ENCODE peak calls at places on chromosome 13, in seven cellular contexts. S is A549; J is adrenal gland; A is thoracic aorta; T is CD4-positive, alpha-beta T cell; Q is uterus; W is cardiac muscle cell. O is an unnamed sample.

GRCh38 chr13:30192320-30193093 is 114.8 kb downstream of the KATNAL1 start:
- DNase-seq in T (no peak), J (no peak), W (no peak), S (no peak), A (no peak), Q (no peak), O (no peak)

GRCh38 chr13:97889803-97890202 is 63.7 kb upstream of the IPO5 start:
- DNase-seq in T (no peak), W (no peak), A (no peak), J (no peak), Q (no peak), S (no peak), O (no peak)

GRCh38 chr13:97749174-97749573 is 204.3 kb upstream of the IPO5 start:
- DNase-seq in J (no peak), A (no peak), T (no peak), Q (no peak), S (peak; percentile 50), W (peak; percentile 47), O (no peak)

GRCh38 chr13:94454906-94455305 is 24.6 kb downstream of the DCT start:
- DNase-seq in T (no peak), A (no peak), J (no peak), Q (no peak), S (no peak), W (no peak), O (no peak)

GRCh38 chr13:20658451-20658850 is 45.0 kb upstream of the IL17D start:
- DNase-seq in A (no peak), S (no peak), W (peak; percentile 44), Q (no peak), T (no peak), J (no peak), O (no peak)

GRCh38 chr13:54536112-54536511 is 1507.5 kb downstream of the OLFM4 start:
- DNase-seq in A (no peak), T (no peak), W (no peak), S (peak; percentile 0), Q (no peak), J (no peak), O (no peak)

GRCh38 chr13:40187324-40187795 is 479.1 kb downstream of the FOXO1 start:
- DNase-seq in S (no peak), A (no peak), J (no peak), T (peak; percentile 70), Q (no peak), W (no peak), O (no peak)

GRCh38 chr13:63308585-63308984 is 1892.9 kb upstream of the PCDH20 start:
- DNase-seq in Q (no peak), A (no peak), S (no peak), W (no peak), J (no peak), T (no peak), O (no peak)

GRCh38 chr13:90414691-90415596 is 932.5 kb upstream of the MIR17HG start:
- DNase-seq in Q (no peak), S (peak; percentile 20), W (peak; percentile 70), T (no peak), J (no peak), A (no peak), O (no peak)

GRCh38 chr13:75621147-75621546 is 15.0 kb upstream of the LMO7 start:
- DNase-seq in A (no peak), T (no peak), J (no peak), W (peak; percentile 37), S (no peak), Q (no peak), O (no peak)

GRCh38 chr13:42047561-42048322 is 706 bp upstream of the DGKH start:
- DNase-seq in J (peak; percentile 28), T (peak; percentile 3), S (peak; percentile 64), Q (peak; percentile 35), A (no peak), W (peak; percentile 79), O (peak; percentile 37)

GRCh38 chr13:110894086-110894485 is 20.8 kb downstream of the ANKRD10 start:
- DNase-seq in A (no peak), W (no peak), T (no peak), S (no peak), Q (no peak), J (no peak), O (no peak)

GRCh38 chr13:76222511-76222910 is 586.4 kb downstream of the LMO7 start:
- DNase-seq in J (no peak), A (no peak), T (no peak), Q (no peak), S (no peak), W (no peak), O (no peak)

GRCh38 chr13:29105779-29106178 is 285.6 kb downstream of the MTUS2 start:
- DNase-seq in T (no peak), Q (no peak), W (no peak), A (no peak), J (no peak), S (peak; percentile 4), O (no peak)

GRCh38 chr13:33869005-33869404 is 51.1 kb downstream of the RFC3 start:
- DNase-seq in T (no peak), A (no peak), J (no peak), W (no peak), S (no peak), Q (no peak), O (no peak)

GRCh38 chr13:104487006-104487405 is 1420.8 kb upstream of the SLC10A2 start:
- DNase-seq in Q (no peak), T (no peak), A (no peak), S (no peak), W (peak; percentile 32), J (no peak), O (no peak)

GRCh38 chr13:20160346-20161274 is at the start of gene GJA3:
- DNase-seq in S (peak; percentile 29), A (no peak), Q (no peak), J (no peak), T (no peak), W (peak; percentile 22), O (peak; percentile 23)

GRCh38 chr13:85833938-85834337 is 34.7 kb upstream of the SLITRK6 start:
- DNase-seq in A (no peak), J (no peak), W (no peak), Q (no peak), S (no peak), T (no peak), O (no peak)

GRCh38 chr13:114132419-114133121 is at the start of gene RASA3:
- DNase-seq in A (no peak), S (peak; percentile 54), W (peak; percentile 93), T (peak; percentile 52), Q (peak; percentile 81), J (peak; percentile 38), O (peak; percentile 70)

GRCh38 chr13:102799544-102800144 is 725 bp downstream of the BIVM start:
- DNase-seq in T (no peak), S (peak; percentile 25), W (no peak), A (no peak), Q (no peak), J (peak; percentile 22), O (peak; percentile 30)

GRCh38 chr13:80502359-80502758 is 161.4 kb upstream of the SPRY2 start:
- DNase-seq in T (no peak), Q (no peak), J (no peak), S (no peak), A (no peak), W (no peak), O (no peak)

GRCh38 chr13:110409581-110409992 is 102.5 kb downstream of the COL4A2 start:
- DNase-seq in S (no peak), J (peak; percentile 35), T (no peak), Q (no peak), W (peak; percentile 75), A (no peak), O (no peak)

DNA sequence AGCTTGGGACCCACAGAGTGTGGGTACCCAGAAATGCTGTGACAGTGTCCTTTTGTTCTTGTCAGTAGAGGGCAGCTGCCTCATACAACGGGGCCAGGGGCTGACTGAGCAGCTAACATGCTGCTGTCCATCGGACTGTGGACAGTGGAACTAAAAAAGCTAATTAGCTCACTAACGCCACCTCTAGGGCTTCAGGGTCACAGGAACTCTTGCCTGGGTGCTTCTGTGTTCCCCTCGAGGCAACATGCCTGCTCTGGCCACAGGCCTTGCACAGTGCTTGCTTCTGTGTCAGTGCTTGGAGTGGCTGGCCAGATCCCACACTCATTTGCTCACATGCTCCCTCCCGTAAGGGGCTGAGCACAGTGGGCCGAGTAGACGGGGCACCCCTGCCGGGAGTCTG is 377.0 kb downstream of the OLFM4 start:
- DNase-seq in T (no peak), W (no peak), S (peak; percentile 0), A (no peak), Q (no peak), J (no peak), O (peak; percentile 19)
- TF ChIP-seq CTCF in T (no peak), W (no peak), S (no peak), A (no peak), Q (no peak), J (no peak), O (peak; percentile 25)

GRCh38 chr13:45473627-45474026 is 8.9 kb downstream of the COG3 start:
- DNase-seq in A (no peak), Q (no peak), W (no peak), S (peak; percentile 12), J (no peak), T (no peak), O (no peak)
- TF ChIP-seq CTCF in A (no peak), Q (no peak), W (no peak), S (no peak), J (no peak), T (peak; percentile 31), O (peak; percentile 47)

DNA sequence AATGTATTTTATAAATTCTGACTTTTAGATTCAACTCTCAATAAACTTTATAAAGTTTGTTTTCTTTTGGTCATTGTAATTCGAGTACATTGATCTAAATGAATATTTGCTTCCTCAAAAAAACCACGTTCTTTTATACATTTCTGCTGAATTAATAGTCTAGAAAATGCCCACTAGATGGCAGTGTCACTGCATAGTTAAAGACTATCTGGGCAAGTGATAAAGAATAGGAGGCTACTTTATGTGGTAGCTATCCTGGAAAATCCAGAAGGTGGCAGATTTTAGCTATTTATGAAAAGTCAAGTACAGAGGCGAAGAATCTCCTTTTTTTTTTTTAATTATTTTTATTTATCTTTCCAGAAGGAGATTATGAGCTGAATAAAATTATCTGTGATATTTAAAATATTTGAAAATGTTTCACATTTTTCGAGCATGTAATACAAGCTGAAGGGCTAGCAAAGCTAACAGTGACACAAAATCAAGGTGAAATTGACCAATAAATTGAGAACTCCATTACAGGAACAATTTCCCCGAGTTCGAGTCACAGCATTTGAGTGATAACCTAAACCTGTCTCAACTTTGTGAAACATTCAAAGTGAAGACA is 221.8 kb downstream of the OLFM4 start:
- DNase-seq in A (no peak), W (peak; percentile 84), J (peak; percentile 37), S (peak; percentile 65), T (no peak), Q (no peak), O (peak; percentile 46)
- TF ChIP-seq CTCF in A (peak; percentile 53), W (peak; percentile 73), J (peak; percentile 69), S (peak; percentile 75), T (peak; percentile 85), Q (peak; percentile 52), O (peak; percentile 98)

DNA sequence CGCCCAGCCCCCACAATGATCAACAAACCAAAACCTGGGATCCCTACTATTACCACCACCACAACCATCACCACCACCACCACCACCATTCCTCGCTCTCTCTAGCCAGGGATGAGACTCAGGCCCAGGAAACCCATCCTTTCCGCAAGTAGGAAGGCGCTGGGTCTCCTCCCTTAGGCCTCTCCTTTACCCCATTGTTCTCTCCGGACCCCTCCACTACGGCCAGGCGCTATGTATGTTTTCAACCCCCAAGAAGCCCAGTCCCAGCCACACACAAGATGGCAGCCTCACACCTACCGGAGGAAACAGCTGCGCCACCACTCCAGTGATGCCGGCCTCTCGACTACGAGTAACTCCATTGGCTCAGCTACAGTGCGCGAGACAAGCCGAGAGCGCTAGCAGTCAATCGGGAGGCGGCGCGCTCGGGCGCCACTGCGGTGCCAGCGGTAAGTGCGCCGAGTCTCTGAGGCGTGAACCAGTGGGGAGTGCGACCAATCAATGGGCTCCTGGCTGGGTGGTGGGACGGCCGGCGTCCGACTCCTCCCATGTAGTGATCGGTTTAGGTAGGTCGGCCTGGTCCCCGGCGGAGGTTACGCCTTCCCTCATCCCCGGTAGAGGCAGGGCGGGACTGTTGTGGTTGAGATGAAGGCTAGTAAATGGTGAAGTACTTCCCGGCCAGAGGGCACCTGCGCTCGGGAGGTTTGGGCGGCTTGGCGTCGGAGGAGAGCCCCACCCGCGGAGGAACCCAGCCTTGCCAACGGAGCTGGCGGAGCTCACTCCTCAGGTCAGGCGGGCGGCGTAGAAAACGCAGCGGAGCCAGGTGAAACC is at the start of the genes CAB39L and SETDB2:
- DNase-seq in T (peak; percentile 98), S (peak; percentile 97), J (peak; percentile 99), A (peak; percentile 98), W (peak; percentile 100), Q (peak; percentile 99), O (peak; percentile 93)
- TF ChIP-seq CTCF in T (peak; percentile 41), S (no peak), J (peak; percentile 65), A (peak; percentile 19), W (peak; percentile 48), Q (peak; percentile 55), O (peak; percentile 56)

O was measured in neural crest cell.